ENCODE peak calls at places on chromosomes 13 and 19, in ten cellular contexts. One of them, this sample, is unnamed.
A peak's percentile ranks its signal among the peaks of the same experiment; 100 is the strongest.

GRCh38 chr19:56155124-56155687 is 14.1 kb downstream of the ZNF444 start:
- DNase-seq in iris pigment epithelial cell: no peak
- DNase-seq in renal cortical epithelial cell: no peak
- DNase-seq in head of caudate nucleus: peak; percentile 60
- DNase-seq in cardiac fibroblast: no peak
- DNase-seq in stimulated activated naive CD4-positive, alpha-beta T cell: no peak
- DNase-seq in CD8-positive, alpha-beta memory T cell: no peak
- DNase-seq in stimulated activated CD8-positive, alpha-beta memory T cell treated with anti-CD3 and anti-CD28 coated beads, Interleukin-4, amount 100 ng/mL, for 4 hours: no peak
- DNase-seq in brain microvascular endothelial cell: no peak
- DNase-seq in activated naive CD4-positive, alpha-beta T cell treated with anti-CD3 and anti-CD28 coated beads for 36 hours: peak; percentile 15
- DNase-seq in this sample: no peak

GRCh38 chr19:5147971-5148793 is 179.3 kb downstream of the KDM4B start:
- DNase-seq in renal cortical epithelial cell: no peak
- DNase-seq in CD8-positive, alpha-beta memory T cell: no peak
- DNase-seq in activated naive CD4-positive, alpha-beta T cell treated with anti-CD3 and anti-CD28 coated beads for 36 hours: no peak
- DNase-seq in stimulated activated naive CD4-positive, alpha-beta T cell: no peak
- DNase-seq in iris pigment epithelial cell: no peak
- DNase-seq in cardiac fibroblast: no peak
- DNase-seq in stimulated activated CD8-positive, alpha-beta memory T cell treated with anti-CD3 and anti-CD28 coated beads, Interleukin-4, amount 100 ng/mL, for 4 hours: no peak
- DNase-seq in brain microvascular endothelial cell: peak; percentile 69
- DNase-seq in head of caudate nucleus: peak; percentile 73
- DNase-seq in this sample: peak; percentile 29

GRCh38 chr13:46354143-46355087 is 32.6 kb downstream of the RUBCNL start:
- DNase-seq in stimulated activated CD8-positive, alpha-beta memory T cell treated with anti-CD3 and anti-CD28 coated beads, Interleukin-4, amount 100 ng/mL, for 4 hours: no peak
- DNase-seq in CD8-positive, alpha-beta memory T cell: no peak
- DNase-seq in cardiac fibroblast: peak; percentile 97
- DNase-seq in renal cortical epithelial cell: peak; percentile 98
- DNase-seq in brain microvascular endothelial cell: peak; percentile 95
- DNase-seq in head of caudate nucleus: no peak
- DNase-seq in stimulated activated naive CD4-positive, alpha-beta T cell: no peak
- DNase-seq in iris pigment epithelial cell: peak; percentile 96
- DNase-seq in activated naive CD4-positive, alpha-beta T cell treated with anti-CD3 and anti-CD28 coated beads for 36 hours: peak; percentile 68
- DNase-seq in this sample: no peak

GRCh38 chr13:44079413-44080205 is 199.9 kb downstream of the LACC1 start:
- DNase-seq in activated naive CD4-positive, alpha-beta T cell treated with anti-CD3 and anti-CD28 coated beads for 36 hours: no peak
- DNase-seq in stimulated activated naive CD4-positive, alpha-beta T cell: no peak
- DNase-seq in iris pigment epithelial cell: no peak
- DNase-seq in renal cortical epithelial cell: no peak
- DNase-seq in cardiac fibroblast: no peak
- DNase-seq in brain microvascular endothelial cell: no peak
- DNase-seq in CD8-positive, alpha-beta memory T cell: no peak
- DNase-seq in stimulated activated CD8-positive, alpha-beta memory T cell treated with anti-CD3 and anti-CD28 coated beads, Interleukin-4, amount 100 ng/mL, for 4 hours: no peak
- DNase-seq in head of caudate nucleus: no peak
- DNase-seq in this sample: no peak

GRCh38 chr13:79483302-79483701 is 2.3 kb downstream of the NDFIP2 start:
- DNase-seq in head of caudate nucleus: no peak
- DNase-seq in CD8-positive, alpha-beta memory T cell: no peak
- DNase-seq in activated naive CD4-positive, alpha-beta T cell treated with anti-CD3 and anti-CD28 coated beads for 36 hours: no peak
- DNase-seq in cardiac fibroblast: peak; percentile 27
- DNase-seq in renal cortical epithelial cell: peak; percentile 83
- DNase-seq in brain microvascular endothelial cell: peak; percentile 16
- DNase-seq in stimulated activated CD8-positive, alpha-beta memory T cell treated with anti-CD3 and anti-CD28 coated beads, Interleukin-4, amount 100 ng/mL, for 4 hours: no peak
- DNase-seq in stimulated activated naive CD4-positive, alpha-beta T cell: no peak
- DNase-seq in iris pigment epithelial cell: peak; percentile 81
- DNase-seq in this sample: no peak

GRCh38 chr13:35479691-35480090 is 3.2 kb upstream of the MAB21L1 start:
- DNase-seq in head of caudate nucleus: no peak
- DNase-seq in stimulated activated CD8-positive, alpha-beta memory T cell treated with anti-CD3 and anti-CD28 coated beads, Interleukin-4, amount 100 ng/mL, for 4 hours: no peak
- DNase-seq in iris pigment epithelial cell: no peak
- DNase-seq in brain microvascular endothelial cell: no peak
- DNase-seq in renal cortical epithelial cell: no peak
- DNase-seq in activated naive CD4-positive, alpha-beta T cell treated with anti-CD3 and anti-CD28 coated beads for 36 hours: no peak
- DNase-seq in CD8-positive, alpha-beta memory T cell: no peak
- DNase-seq in cardiac fibroblast: no peak
- DNase-seq in stimulated activated naive CD4-positive, alpha-beta T cell: no peak
- DNase-seq in this sample: no peak

GRCh38 chr13:99721606-99722384 is 220.5 kb downstream of the TM9SF2 start:
- DNase-seq in renal cortical epithelial cell: peak; percentile 42
- DNase-seq in stimulated activated naive CD4-positive, alpha-beta T cell: no peak
- DNase-seq in cardiac fibroblast: no peak
- DNase-seq in stimulated activated CD8-positive, alpha-beta memory T cell treated with anti-CD3 and anti-CD28 coated beads, Interleukin-4, amount 100 ng/mL, for 4 hours: no peak
- DNase-seq in activated naive CD4-positive, alpha-beta T cell treated with anti-CD3 and anti-CD28 coated beads for 36 hours: no peak
- DNase-seq in brain microvascular endothelial cell: peak; percentile 4
- DNase-seq in iris pigment epithelial cell: peak; percentile 12
- DNase-seq in CD8-positive, alpha-beta memory T cell: no peak
- DNase-seq in head of caudate nucleus: no peak
- DNase-seq in this sample: no peak

GRCh38 chr19:42468273-42468796 is 25.6 kb upstream of the CXCL17 start:
- DNase-seq in cardiac fibroblast: peak; percentile 92
- DNase-seq in head of caudate nucleus: no peak
- DNase-seq in CD8-positive, alpha-beta memory T cell: no peak
- DNase-seq in iris pigment epithelial cell: peak; percentile 83
- DNase-seq in stimulated activated CD8-positive, alpha-beta memory T cell treated with anti-CD3 and anti-CD28 coated beads, Interleukin-4, amount 100 ng/mL, for 4 hours: no peak
- DNase-seq in renal cortical epithelial cell: peak; percentile 69
- DNase-seq in activated naive CD4-positive, alpha-beta T cell treated with anti-CD3 and anti-CD28 coated beads for 36 hours: no peak
- DNase-seq in stimulated activated naive CD4-positive, alpha-beta T cell: no peak
- DNase-seq in brain microvascular endothelial cell: peak; percentile 69
- DNase-seq in this sample: no peak

GRCh38 chr19:18442941-18443340 is 5.0 kb upstream of the ISYNA1 start:
- DNase-seq in renal cortical epithelial cell: no peak
- DNase-seq in CD8-positive, alpha-beta memory T cell: no peak
- DNase-seq in stimulated activated naive CD4-positive, alpha-beta T cell: no peak
- DNase-seq in cardiac fibroblast: no peak
- DNase-seq in activated naive CD4-positive, alpha-beta T cell treated with anti-CD3 and anti-CD28 coated beads for 36 hours: no peak
- DNase-seq in iris pigment epithelial cell: no peak
- DNase-seq in stimulated activated CD8-positive, alpha-beta memory T cell treated with anti-CD3 and anti-CD28 coated beads, Interleukin-4, amount 100 ng/mL, for 4 hours: no peak
- DNase-seq in brain microvascular endothelial cell: no peak
- DNase-seq in head of caudate nucleus: no peak
- DNase-seq in this sample: no peak

GRCh38 chr19:16327501-16327900 is 2.9 kb downstream of the KLF2 start:
- DNase-seq in activated naive CD4-positive, alpha-beta T cell treated with anti-CD3 and anti-CD28 coated beads for 36 hours: no peak
- DNase-seq in CD8-positive, alpha-beta memory T cell: no peak
- DNase-seq in brain microvascular endothelial cell: no peak
- DNase-seq in stimulated activated CD8-positive, alpha-beta memory T cell treated with anti-CD3 and anti-CD28 coated beads, Interleukin-4, amount 100 ng/mL, for 4 hours: no peak
- DNase-seq in cardiac fibroblast: no peak
- DNase-seq in stimulated activated naive CD4-positive, alpha-beta T cell: no peak
- DNase-seq in iris pigment epithelial cell: no peak
- DNase-seq in renal cortical epithelial cell: no peak
- DNase-seq in head of caudate nucleus: no peak
- DNase-seq in this sample: peak; percentile 51

GRCh38 chr13:99749627-99750026 is 221.9 kb downstream of the ZIC5 start:
- DNase-seq in cardiac fibroblast: no peak
- DNase-seq in stimulated activated naive CD4-positive, alpha-beta T cell: no peak
- DNase-seq in CD8-positive, alpha-beta memory T cell: no peak
- DNase-seq in brain microvascular endothelial cell: peak; percentile 3
- DNase-seq in renal cortical epithelial cell: peak; percentile 2
- DNase-seq in iris pigment epithelial cell: no peak
- DNase-seq in stimulated activated CD8-positive, alpha-beta memory T cell treated with anti-CD3 and anti-CD28 coated beads, Interleukin-4, amount 100 ng/mL, for 4 hours: no peak
- DNase-seq in head of caudate nucleus: peak; percentile 47
- DNase-seq in activated naive CD4-positive, alpha-beta T cell treated with anti-CD3 and anti-CD28 coated beads for 36 hours: no peak
- DNase-seq in this sample: no peak

GRCh38 chr13:33016414-33017409 is at the start of gene KL:
- DNase-seq in stimulated activated naive CD4-positive, alpha-beta T cell: no peak
- DNase-seq in CD8-positive, alpha-beta memory T cell: no peak
- DNase-seq in brain microvascular endothelial cell: no peak
- DNase-seq in iris pigment epithelial cell: no peak
- DNase-seq in renal cortical epithelial cell: no peak
- DNase-seq in head of caudate nucleus: peak; percentile 53
- DNase-seq in stimulated activated CD8-positive, alpha-beta memory T cell treated with anti-CD3 and anti-CD28 coated beads, Interleukin-4, amount 100 ng/mL, for 4 hours: no peak
- DNase-seq in activated naive CD4-positive, alpha-beta T cell treated with anti-CD3 and anti-CD28 coated beads for 36 hours: peak; percentile 30
- DNase-seq in cardiac fibroblast: no peak
- DNase-seq in this sample: peak; percentile 44

GRCh38 chr19:18098891-18099622 is 1.5 kb downstream of the MAST3 start:
- DNase-seq in cardiac fibroblast: no peak
- DNase-seq in brain microvascular endothelial cell: no peak
- DNase-seq in renal cortical epithelial cell: no peak
- DNase-seq in activated naive CD4-positive, alpha-beta T cell treated with anti-CD3 and anti-CD28 coated beads for 36 hours: peak; percentile 52
- DNase-seq in stimulated activated naive CD4-positive, alpha-beta T cell: peak; percentile 42
- DNase-seq in iris pigment epithelial cell: no peak
- DNase-seq in CD8-positive, alpha-beta memory T cell: peak; percentile 52
- DNase-seq in stimulated activated CD8-positive, alpha-beta memory T cell treated with anti-CD3 and anti-CD28 coated beads, Interleukin-4, amount 100 ng/mL, for 4 hours: peak; percentile 41
- DNase-seq in head of caudate nucleus: peak; percentile 81
- DNase-seq in this sample: peak; percentile 92

GRCh38 chr19:54670576-54671347 is 8.0 kb downstream of the LILRB4 start:
- DNase-seq in CD8-positive, alpha-beta memory T cell: no peak
- DNase-seq in stimulated activated CD8-positive, alpha-beta memory T cell treated with anti-CD3 and anti-CD28 coated beads, Interleukin-4, amount 100 ng/mL, for 4 hours: no peak
- DNase-seq in activated naive CD4-positive, alpha-beta T cell treated with anti-CD3 and anti-CD28 coated beads for 36 hours: no peak
- DNase-seq in brain microvascular endothelial cell: no peak
- DNase-seq in renal cortical epithelial cell: no peak
- DNase-seq in head of caudate nucleus: no peak
- DNase-seq in cardiac fibroblast: no peak
- DNase-seq in stimulated activated naive CD4-positive, alpha-beta T cell: no peak
- DNase-seq in iris pigment epithelial cell: no peak
- DNase-seq in this sample: no peak

GRCh38 chr13:27120011-27120410 is 51.6 kb downstream of the USP12 start:
- DNase-seq in head of caudate nucleus: no peak
- DNase-seq in stimulated activated naive CD4-positive, alpha-beta T cell: no peak
- DNase-seq in iris pigment epithelial cell: no peak
- DNase-seq in activated naive CD4-positive, alpha-beta T cell treated with anti-CD3 and anti-CD28 coated beads for 36 hours: no peak
- DNase-seq in stimulated activated CD8-positive, alpha-beta memory T cell treated with anti-CD3 and anti-CD28 coated beads, Interleukin-4, amount 100 ng/mL, for 4 hours: no peak
- DNase-seq in CD8-positive, alpha-beta memory T cell: no peak
- DNase-seq in renal cortical epithelial cell: no peak
- DNase-seq in brain microvascular endothelial cell: no peak
- DNase-seq in cardiac fibroblast: no peak
- DNase-seq in this sample: no peak

GRCh38 chr13:31945202-31945978 is 86.2 kb upstream of the FRY start:
- DNase-seq in stimulated activated naive CD4-positive, alpha-beta T cell: no peak
- DNase-seq in stimulated activated CD8-positive, alpha-beta memory T cell treated with anti-CD3 and anti-CD28 coated beads, Interleukin-4, amount 100 ng/mL, for 4 hours: no peak
- DNase-seq in head of caudate nucleus: peak; percentile 53
- DNase-seq in cardiac fibroblast: peak; percentile 88
- DNase-seq in CD8-positive, alpha-beta memory T cell: no peak
- DNase-seq in iris pigment epithelial cell: peak; percentile 78
- DNase-seq in renal cortical epithelial cell: peak; percentile 97
- DNase-seq in brain microvascular endothelial cell: peak; percentile 60
- DNase-seq in activated naive CD4-positive, alpha-beta T cell treated with anti-CD3 and anti-CD28 coated beads for 36 hours: no peak
- DNase-seq in this sample: no peak

GRCh38 chr13:24008679-24009078 is 111.4 kb upstream of the C1QTNF9B start:
- DNase-seq in CD8-positive, alpha-beta memory T cell: no peak
- DNase-seq in brain microvascular endothelial cell: no peak
- DNase-seq in head of caudate nucleus: peak; percentile 41
- DNase-seq in activated naive CD4-positive, alpha-beta T cell treated with anti-CD3 and anti-CD28 coated beads for 36 hours: no peak
- DNase-seq in stimulated activated CD8-positive, alpha-beta memory T cell treated with anti-CD3 and anti-CD28 coated beads, Interleukin-4, amount 100 ng/mL, for 4 hours: no peak
- DNase-seq in cardiac fibroblast: no peak
- DNase-seq in iris pigment epithelial cell: no peak
- DNase-seq in renal cortical epithelial cell: peak; percentile 63
- DNase-seq in stimulated activated naive CD4-positive, alpha-beta T cell: no peak
- DNase-seq in this sample: no peak